ENCODE peak calls at places on chromosomes 3 and 15, in eight cellular contexts. O is effector memory CD4-positive, alpha-beta T cell; J is aorta; W is neuronal stem cell; I is right cardiac atrium; P is neural progenitor cell; R is CD8-positive, alpha-beta memory T cell; L is lower lobe of right lung. Y is an unnamed sample.

GRCh38 chr3:103786296-103786695 is 1351.5 kb downstream of the ZPLD1 start:
- DNase-seq in O (no peak), J (no peak), W (no peak), I (no peak), P (peak; percentile 10), R (no peak), L (no peak), Y (no peak)

GRCh38 chr3:99006686-99007085 is 105.2 kb upstream of the DCBLD2 start:
- DNase-seq in O (no peak), J (no peak), W (no peak), I (no peak), P (no peak), R (no peak), L (no peak), Y (no peak)

GRCh38 chr3:124640907-124641306 is 89.3 kb upstream of the UMPS start:
- DNase-seq in O (no peak), J (no peak), W (no peak), I (no peak), P (no peak), R (no peak), L (no peak), Y (no peak)

GRCh38 chr3:122190525-122190924 is 7.1 kb downstream of the CASR start:
- DNase-seq in O (no peak), J (no peak), W (no peak), I (no peak), P (no peak), R (no peak), L (no peak), Y (no peak)

GRCh38 chr15:44193651-44194396 is 1.2 kb downstream of the FRMD5 start:
- DNase-seq in O (no peak), J (no peak), W (peak; percentile 11), I (no peak), P (peak; percentile 62), R (no peak), L (no peak), Y (no peak)

GRCh38 chr3:129608087-129608935 is 1.8 kb upstream of the PLXND1 start:
- DNase-seq in O (no peak), J (no peak), W (no peak), I (peak; percentile 23), P (peak; percentile 63), R (no peak), L (no peak), Y (no peak)

GRCh38 chr3:43699864-43700263 is 9.1 kb downstream of the ABHD5 start:
- DNase-seq in O (no peak), J (no peak), W (no peak), I (no peak), P (peak; percentile 10), R (no peak), L (no peak), Y (no peak)

GRCh38 chr3:34504755-34505154 is 706.3 kb downstream of the PDCD6IP start:
- DNase-seq in O (no peak), J (no peak), W (no peak), I (no peak), P (no peak), R (no peak), L (no peak), Y (no peak)

GRCh38 chr3:74267583-74268184 is 346.8 kb downstream of the CNTN3 start:
- DNase-seq in O (no peak), J (no peak), W (peak; percentile 46), I (no peak), P (peak; percentile 78), R (no peak), L (no peak), Y (no peak)

GRCh38 chr15:61479601-61480000 is 250.5 kb upstream of the RORA start:
- DNase-seq in O (no peak), J (no peak), W (no peak), I (no peak), P (no peak), R (no peak), L (no peak), Y (no peak)

GRCh38 chr15:48120751-48121150 is at the start of gene SLC24A5:
- DNase-seq in O (no peak), J (peak; percentile 52), W (no peak), I (no peak), P (no peak), R (no peak), L (no peak), Y (no peak)

GRCh38 chr3:109597438-109597837 is 260.1 kb upstream of the DPPA4 start:
- DNase-seq in O (no peak), J (no peak), W (no peak), I (no peak), P (no peak), R (no peak), L (no peak), Y (no peak)

GRCh38 chr15:78003539-78004008 is 73.9 kb downstream of the TBC1D2B start:
- DNase-seq in O (no peak), J (no peak), W (no peak), I (no peak), P (peak; percentile 44), R (no peak), L (no peak), Y (no peak)

GRCh38 chr3:49689046-49689886 is at the start of the genes MST1 and RNF123:
- DNase-seq in O (peak; percentile 88), J (peak; percentile 98), W (peak; percentile 93), I (peak; percentile 94), P (peak; percentile 97), R (peak; percentile 92), L (peak; percentile 92), Y (peak; percentile 89)

GRCh38 chr3:162521669-162522068 is 1025.1 kb downstream of the OTOL1 start:
- DNase-seq in O (no peak), J (no peak), W (no peak), I (no peak), P (no peak), R (no peak), L (no peak), Y (no peak)

GRCh38 chr3:25150199-25150598 is 277.9 kb upstream of the RARB start:
- DNase-seq in O (no peak), J (no peak), W (no peak), I (no peak), P (peak; percentile 12), R (no peak), L (no peak), Y (no peak)

DNA sequence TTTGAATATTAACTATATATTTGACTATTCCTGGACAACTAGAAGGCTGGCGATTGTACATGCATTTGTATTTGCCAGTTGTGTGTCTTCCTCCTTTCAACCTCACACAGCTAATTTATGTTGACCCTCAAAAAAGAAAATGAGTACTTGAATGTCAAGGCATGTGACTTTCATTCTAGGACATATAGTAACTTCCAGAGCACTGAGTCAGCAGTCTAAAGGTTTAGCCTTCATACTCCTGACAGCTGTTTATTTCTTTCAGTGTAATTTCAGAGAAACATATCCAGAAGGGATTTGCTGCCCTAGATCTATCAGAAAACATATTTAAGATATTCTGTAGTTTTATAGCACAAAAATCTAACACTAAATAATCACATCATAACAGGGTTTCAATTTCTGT is 74.6 kb upstream of the GOLGA8J start:
- DNase-seq in O (no peak), J (no peak), W (no peak), I (no peak), P (no peak), R (no peak), L (no peak), Y (no peak)
- H3K9me3 ChIP-seq in O (no peaks in the 10 kb centered on the region), J (peaks cover 3% of the 10 kb centered on the region), W (no peaks in the 10 kb centered on the region), I (no peaks in the 10 kb centered on the region), P (no peaks in the 10 kb centered on the region), R (no peaks in the 10 kb centered on the region), L (no peaks in the 10 kb centered on the region), Y (no peaks in the 10 kb centered on the region)

DNA sequence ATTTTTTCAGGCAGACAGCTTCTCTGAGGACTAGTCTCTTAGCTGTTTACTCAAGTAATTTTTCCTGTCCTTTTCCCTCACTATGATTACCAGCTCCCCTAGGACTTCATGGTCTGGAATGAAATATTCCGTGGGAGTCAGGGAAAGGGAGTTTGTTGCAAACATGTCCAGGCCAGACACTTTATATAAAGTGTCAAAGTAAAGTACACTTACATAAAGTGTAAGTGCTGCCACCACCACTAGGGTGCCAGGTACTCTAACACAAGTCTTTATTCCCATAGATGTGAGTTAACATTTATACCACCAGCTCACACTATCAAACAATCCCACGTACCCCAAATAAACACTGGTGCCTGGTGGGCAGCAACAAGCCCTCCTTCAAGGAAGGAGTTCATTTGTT is 179.8 kb downstream of the SNRPN start:
- DNase-seq in O (no peak), J (no peak), W (no peak), I (no peak), P (peak; percentile 4), R (no peak), L (no peak), Y (no peak)
- H3K9me3 ChIP-seq in O (peaks cover 5% of the 10 kb centered on the region), J (no peaks in the 10 kb centered on the region), W (peaks cover 2% of the 10 kb centered on the region), I (no peaks in the 10 kb centered on the region), P (no peaks in the 10 kb centered on the region), R (no peaks in the 10 kb centered on the region), L (peaks cover 5% of the 10 kb centered on the region), Y (peaks cover 7% of the 10 kb centered on the region)

GRCh38 chr3:64896173-64896925 is 208.5 kb upstream of the ADAMTS9 start:
- DNase-seq in O (no peak), J (no peak), W (no peak), I (no peak), P (no peak), R (no peak), L (no peak), Y (no peak)

GRCh38 chr3:64900916-64901903 is 213.4 kb upstream of the ADAMTS9 start:
- DNase-seq in O (no peak), J (no peak), W (no peak), I (no peak), P (no peak), R (no peak), L (no peak), Y (no peak)

GRCh38 chr3:64902117-64902516 is 214.3 kb upstream of the ADAMTS9 start:
- DNase-seq in O (no peak), J (no peak), W (no peak), I (no peak), P (no peak), R (no peak), L (no peak), Y (no peak)

GRCh38 chr3:64900220-64900619 is 212.4 kb upstream of the ADAMTS9 start:
- DNase-seq in O (no peak), J (no peak), W (no peak), I (no peak), P (no peak), R (no peak), L (no peak), Y (no peak)

DNA sequence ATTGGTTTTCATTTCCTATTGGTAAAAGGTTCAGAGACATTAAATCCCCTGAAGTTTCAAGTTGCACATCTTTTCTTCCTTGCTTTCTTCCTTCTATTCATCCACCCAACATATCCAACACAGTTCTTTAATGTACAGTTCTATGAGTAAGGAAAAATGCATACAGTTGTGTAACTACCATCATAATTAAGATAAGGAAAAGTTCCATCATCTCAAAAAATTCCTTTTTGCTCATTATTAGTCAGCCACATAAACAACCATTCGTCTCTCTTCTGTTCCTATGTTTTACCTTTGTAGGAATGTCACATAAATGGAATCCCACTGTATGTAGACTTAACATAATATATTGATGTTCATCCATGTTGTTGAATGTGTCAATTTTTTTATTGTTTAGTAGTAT is 211.1 kb upstream of the ADAMTS9 start:
- DNase-seq in O (no peak), J (no peak), W (no peak), I (no peak), P (no peak), R (no peak), L (no peak), Y (no peak)
- H3K9me3 ChIP-seq in O (no peaks in the 10 kb centered on the region), J (no peaks in the 10 kb centered on the region), W (no peaks in the 10 kb centered on the region), I (no peaks in the 10 kb centered on the region), P (no peaks in the 10 kb centered on the region), R (no peaks in the 10 kb centered on the region), L (no peaks in the 10 kb centered on the region), Y (no peaks in the 10 kb centered on the region)

DNA sequence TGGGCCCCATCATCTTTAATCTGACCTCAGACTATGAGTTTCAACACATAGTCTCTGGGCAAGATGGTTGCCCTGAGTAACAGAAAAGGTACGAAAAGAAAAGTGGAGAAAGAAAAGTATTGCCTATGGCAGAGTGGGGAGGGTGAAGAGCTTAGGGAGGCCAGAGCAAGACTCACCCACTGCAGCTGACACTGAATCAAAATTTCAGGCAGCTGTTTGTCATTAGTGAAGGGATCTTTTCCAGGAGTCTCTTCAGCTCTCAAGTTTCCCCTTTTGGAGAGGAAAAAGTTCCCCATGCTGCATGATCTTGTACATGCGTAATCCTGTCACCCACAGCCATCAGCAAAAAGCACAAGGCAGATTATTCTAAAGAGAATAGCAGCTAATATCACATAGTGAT is 616.9 kb upstream of the GBE1 start:
- DNase-seq in O (no peak), J (no peak), W (no peak), I (no peak), P (no peak), R (no peak), L (no peak), Y (no peak)
- H3K9me3 ChIP-seq in O (no peaks in the 10 kb centered on the region), J (no peaks in the 10 kb centered on the region), W (peaks cover 11% of the 10 kb centered on the region), I (peaks cover 2% of the 10 kb centered on the region), P (peaks cover 14% of the 10 kb centered on the region), R (no peaks in the 10 kb centered on the region), L (peaks cover 11% of the 10 kb centered on the region), Y (no peaks in the 10 kb centered on the region)